ENCODE peak calls at places on chromosomes 12 and 14, in six cellular contexts. Y, G, O, X, J and F are unnamed samples.

GRCh38 chr12:55743131-55743921 is 404 bp downstream of the GDF11 start:
- DNase-seq in Y (peak), G (no peak), O (peak), X (peak), J (peak), F (peak)

GRCh38 chr12:38139456-38139855 is 177.1 kb upstream of the ALG10B start:
- DNase-seq in Y (no peak), G (no peak), O (no peak), X (no peak), J (no peak), F (no peak)

GRCh38 chr12:30019386-30020140 is 235.8 kb upstream of the TMTC1 start:
- DNase-seq in Y (no peak), G (no peak), O (peak), X (no peak), J (peak), F (no peak)

GRCh38 chr14:90457191-90457590 is 60.4 kb downstream of the CALM1 start:
- DNase-seq in Y (no peak), G (no peak), O (no peak), X (no peak), J (no peak), F (no peak)

GRCh38 chr12:122851820-122852219 is 16.6 kb downstream of the HIP1R start:
- DNase-seq in Y (no peak), G (no peak), O (peak), X (no peak), J (peak), F (no peak)

GRCh38 chr12:68400231-68400829 is 68.2 kb upstream of the MDM1 start:
- DNase-seq in Y (no peak), G (no peak), O (no peak), X (no peak), J (no peak), F (peak)

GRCh38 chr12:28620281-28620680 is 430.0 kb downstream of the CCDC91 start:
- DNase-seq in Y (no peak), G (no peak), O (no peak), X (no peak), J (no peak), F (no peak)

GRCh38 chr14:82647088-82647697 is 1113.5 kb upstream of the SEL1L start:
- DNase-seq in Y (no peak), G (no peak), O (no peak), X (no peak), J (no peak), F (no peak)

GRCh38 chr14:20631821-20632389 is 9.6 kb downstream of the OR6S1 start:
- DNase-seq in Y (no peak), G (no peak), O (peak), X (no peak), J (peak), F (peak)